ENCODE peak calls at places on chromosomes 2 and 18, in five cellular contexts. One of them, this sample, is unnamed.

GRCh38 chr2:59236723-59237122 is 995.6 kb upstream of the FANCL start:
- DNase-seq in kidney epithelial cell: no peak
- DNase-seq in heart right ventricle: no peak
- DNase-seq in WTC11: no peak
- DNase-seq in SK-N-SH: no peak
- DNase-seq in this sample: no peak

GRCh38 chr2:228352048-228352447 is 170.6 kb upstream of the SPHKAP start:
- DNase-seq in kidney epithelial cell: no peak
- DNase-seq in heart right ventricle: no peak
- DNase-seq in WTC11: no peak
- DNase-seq in SK-N-SH: no peak
- DNase-seq in this sample: no peak

GRCh38 chr2:210261996-210262510 is 36.8 kb upstream of the ACADL start:
- DNase-seq in kidney epithelial cell: no peak
- DNase-seq in heart right ventricle: no peak
- DNase-seq in WTC11: no peak
- DNase-seq in SK-N-SH: no peak
- DNase-seq in this sample: no peak

GRCh38 chr2:51782874-51783765 is 751.2 kb upstream of the NRXN1 start:
- DNase-seq in kidney epithelial cell: peak
- DNase-seq in heart right ventricle: no peak
- DNase-seq in WTC11: no peak
- DNase-seq in SK-N-SH: no peak
- DNase-seq in this sample: no peak

GRCh38 chr2:88818381-88818780 is 126.9 kb downstream of the RPIA start:
- DNase-seq in kidney epithelial cell: no peak
- DNase-seq in heart right ventricle: no peak
- DNase-seq in WTC11: no peak
- DNase-seq in SK-N-SH: no peak
- DNase-seq in this sample: no peak

GRCh38 chr18:9711361-9712129 is 3.4 kb downstream of the RAB31 start:
- DNase-seq in kidney epithelial cell: no peak
- DNase-seq in heart right ventricle: no peak
- DNase-seq in WTC11: no peak
- DNase-seq in SK-N-SH: no peak
- DNase-seq in this sample: no peak

GRCh38 chr2:187169108-187169713 is 278.8 kb downstream of the CALCRL start:
- DNase-seq in kidney epithelial cell: no peak
- DNase-seq in heart right ventricle: no peak
- DNase-seq in WTC11: no peak
- DNase-seq in SK-N-SH: no peak
- DNase-seq in this sample: no peak

GRCh38 chr2:164522561-164522981 is 98.7 kb downstream of the GRB14 start:
- DNase-seq in kidney epithelial cell: peak
- DNase-seq in heart right ventricle: no peak
- DNase-seq in WTC11: no peak
- DNase-seq in SK-N-SH: no peak
- DNase-seq in this sample: no peak

GRCh38 chr2:44120428-44120827 is 48.2 kb upstream of the PPM1B start:
- DNase-seq in kidney epithelial cell: peak
- DNase-seq in heart right ventricle: no peak
- DNase-seq in WTC11: no peak
- DNase-seq in SK-N-SH: no peak
- DNase-seq in this sample: no peak

GRCh38 chr2:143617803-143618415 is 488.7 kb downstream of the ARHGAP15 start:
- DNase-seq in kidney epithelial cell: no peak
- DNase-seq in heart right ventricle: no peak
- DNase-seq in WTC11: no peak
- DNase-seq in SK-N-SH: no peak
- DNase-seq in this sample: no peak

GRCh38 chr2:109213646-109214417 is 84.8 kb downstream of the SH3RF3 start:
- DNase-seq in kidney epithelial cell: peak
- DNase-seq in heart right ventricle: no peak
- DNase-seq in WTC11: no peak
- DNase-seq in SK-N-SH: no peak
- DNase-seq in this sample: no peak

GRCh38 chr2:28547223-28547860 is 51.5 kb downstream of the PLB1 start:
- DNase-seq in kidney epithelial cell: no peak
- DNase-seq in heart right ventricle: no peak
- DNase-seq in WTC11: no peak
- DNase-seq in SK-N-SH: no peak
- DNase-seq in this sample: no peak

GRCh38 chr18:57221084-57221483 is 74.2 kb downstream of the BOD1L2 start:
- DNase-seq in kidney epithelial cell: no peak
- DNase-seq in heart right ventricle: no peak
- DNase-seq in WTC11: no peak
- DNase-seq in SK-N-SH: no peak
- DNase-seq in this sample: no peak

GRCh38 chr18:48100712-48101165 is 170.3 kb upstream of the SMAD2 start:
- DNase-seq in kidney epithelial cell: no peak
- DNase-seq in heart right ventricle: no peak
- DNase-seq in WTC11: peak
- DNase-seq in SK-N-SH: peak
- DNase-seq in this sample: peak

GRCh38 chr2:135144343-135144742 is 92.3 kb downstream of the RAB3GAP1 start:
- DNase-seq in kidney epithelial cell: no peak
- DNase-seq in heart right ventricle: no peak
- DNase-seq in WTC11: no peak
- DNase-seq in SK-N-SH: no peak
- DNase-seq in this sample: no peak

GRCh38 chr2:127503491-127503890 is 22.8 kb downstream of the IWS1 start:
- DNase-seq in kidney epithelial cell: no peak
- DNase-seq in heart right ventricle: no peak
- DNase-seq in WTC11: no peak
- DNase-seq in SK-N-SH: no peak
- DNase-seq in this sample: no peak

GRCh38 chr2:218020966-218021535 is 18.3 kb upstream of the TNS1 start:
- DNase-seq in kidney epithelial cell: no peak
- DNase-seq in heart right ventricle: no peak
- DNase-seq in WTC11: no peak
- DNase-seq in SK-N-SH: peak
- DNase-seq in this sample: peak

GRCh38 chr2:148994341-148994740 is 44.2 kb upstream of the LYPD6B start:
- DNase-seq in kidney epithelial cell: no peak
- DNase-seq in heart right ventricle: no peak
- DNase-seq in WTC11: no peak
- DNase-seq in SK-N-SH: no peak
- DNase-seq in this sample: no peak

GRCh38 chr2:231614559-231615057 is 21.9 kb downstream of the TEX44 start:
- DNase-seq in kidney epithelial cell: no peak
- DNase-seq in heart right ventricle: peak
- DNase-seq in WTC11: no peak
- DNase-seq in SK-N-SH: peak
- DNase-seq in this sample: no peak

GRCh38 chr2:26172189-26172865 is 561 bp upstream of the GAREM2 start:
- DNase-seq in kidney epithelial cell: no peak
- DNase-seq in heart right ventricle: no peak
- DNase-seq in WTC11: peak
- DNase-seq in SK-N-SH: no peak
- DNase-seq in this sample: peak

GRCh38 chr2:211923019-211923418 is 615.6 kb downstream of the ERBB4 start:
- DNase-seq in kidney epithelial cell: no peak
- DNase-seq in heart right ventricle: no peak
- DNase-seq in WTC11: no peak
- DNase-seq in SK-N-SH: no peak
- DNase-seq in this sample: no peak

GRCh38 chr2:11773747-11774536 is 27.5 kb downstream of the LPIN1 start:
- DNase-seq in kidney epithelial cell: no peak
- DNase-seq in heart right ventricle: no peak
- DNase-seq in WTC11: no peak
- DNase-seq in SK-N-SH: no peak
- DNase-seq in this sample: no peak

GRCh38 chr2:66576381-66577330 is 141.7 kb downstream of the MEIS1 start:
- DNase-seq in kidney epithelial cell: no peak
- DNase-seq in heart right ventricle: peak
- DNase-seq in WTC11: peak
- DNase-seq in SK-N-SH: no peak
- DNase-seq in this sample: no peak

GRCh38 chr18:62187543-62188378 is 706 bp downstream of the RELCH start:
- DNase-seq in kidney epithelial cell: no peak
- DNase-seq in heart right ventricle: no peak
- DNase-seq in WTC11: peak
- DNase-seq in SK-N-SH: no peak
- DNase-seq in this sample: peak

GRCh38 chr2:108034843-108035242 is 48.5 kb downstream of the SLC5A7 start:
- DNase-seq in kidney epithelial cell: no peak
- DNase-seq in heart right ventricle: no peak
- DNase-seq in WTC11: no peak
- DNase-seq in SK-N-SH: no peak
- DNase-seq in this sample: no peak
- TF ChIP-seq CTCF in kidney epithelial cell: no peak
- TF ChIP-seq CTCF in heart right ventricle: no peak
- TF ChIP-seq CTCF in WTC11: no peak
- TF ChIP-seq CTCF in SK-N-SH: no peak
- TF ChIP-seq CTCF in this sample: no peak

DNA sequence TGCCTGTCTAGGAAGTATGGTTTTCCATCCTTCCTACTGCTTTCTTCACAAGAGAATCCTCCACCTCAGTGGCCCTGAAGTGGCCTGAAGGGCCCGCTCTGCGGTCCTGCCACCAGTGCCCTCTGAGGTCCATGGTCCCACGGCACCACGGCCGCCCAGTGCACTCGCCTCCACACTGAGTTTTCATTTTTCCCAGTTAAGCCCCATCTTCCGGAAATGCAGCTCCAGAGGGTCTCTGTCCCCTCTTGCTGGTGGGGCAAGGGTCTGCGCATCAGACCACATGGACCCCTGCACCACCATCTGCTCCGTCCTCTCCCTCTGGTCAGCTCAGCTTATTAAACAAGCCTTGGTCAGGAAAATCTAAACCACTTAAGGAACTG is 4.0 kb downstream of the DUSP28 start:
- DNase-seq in kidney epithelial cell: no peak
- DNase-seq in heart right ventricle: no peak
- DNase-seq in WTC11: no peak
- DNase-seq in SK-N-SH: no peak
- DNase-seq in this sample: no peak
- TF ChIP-seq CTCF in kidney epithelial cell: no peak
- TF ChIP-seq CTCF in heart right ventricle: no peak
- TF ChIP-seq CTCF in WTC11: no peak
- TF ChIP-seq CTCF in SK-N-SH: no peak
- TF ChIP-seq CTCF in this sample: no peak

GRCh38 chr2:237536083-237536415 is 30.3 kb upstream of the PRLH start:
- DNase-seq in kidney epithelial cell: no peak
- DNase-seq in heart right ventricle: no peak
- DNase-seq in WTC11: no peak
- DNase-seq in SK-N-SH: no peak
- DNase-seq in this sample: no peak
- TF ChIP-seq CTCF in kidney epithelial cell: no peak
- TF ChIP-seq CTCF in heart right ventricle: no peak
- TF ChIP-seq CTCF in WTC11: no peak
- TF ChIP-seq CTCF in SK-N-SH: no peak
- TF ChIP-seq CTCF in this sample: no peak

GRCh38 chr18:75241705-75242104 is 31.1 kb downstream of the TSHZ1 start:
- DNase-seq in kidney epithelial cell: no peak
- DNase-seq in heart right ventricle: no peak
- DNase-seq in WTC11: no peak
- DNase-seq in SK-N-SH: no peak
- DNase-seq in this sample: no peak

GRCh38 chr18:75238100-75238499 is 27.5 kb downstream of the TSHZ1 start:
- DNase-seq in kidney epithelial cell: no peak
- DNase-seq in heart right ventricle: no peak
- DNase-seq in WTC11: no peak
- DNase-seq in SK-N-SH: no peak
- DNase-seq in this sample: no peak

GRCh38 chr18:75244336-75244735 is 33.7 kb downstream of the TSHZ1 start:
- DNase-seq in kidney epithelial cell: no peak
- DNase-seq in heart right ventricle: peak
- DNase-seq in WTC11: peak
- DNase-seq in SK-N-SH: peak
- DNase-seq in this sample: no peak

GRCh38 chr18:75238786-75239185 is 28.2 kb downstream of the TSHZ1 start:
- DNase-seq in kidney epithelial cell: no peak
- DNase-seq in heart right ventricle: no peak
- DNase-seq in WTC11: no peak
- DNase-seq in SK-N-SH: no peak
- DNase-seq in this sample: no peak

DNA sequence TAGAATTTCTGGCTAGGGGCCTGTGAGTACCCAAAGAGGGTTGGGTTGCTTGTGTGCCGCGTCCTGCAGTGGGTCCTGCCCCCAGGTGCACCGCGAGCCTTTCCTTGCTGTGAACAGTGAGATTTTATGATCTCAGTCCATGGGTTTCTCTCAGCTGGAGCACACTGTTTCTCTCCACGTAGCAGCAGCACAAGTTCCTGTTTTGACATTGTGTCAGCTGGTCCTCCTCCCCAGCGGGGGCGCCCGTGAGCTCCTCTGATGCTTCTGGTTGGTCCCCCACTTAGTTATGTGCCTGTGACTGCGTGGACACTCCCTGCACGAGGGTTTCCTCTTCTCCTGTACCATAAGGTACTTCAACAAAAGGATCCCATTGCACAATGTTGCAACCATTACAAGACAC is 29.8 kb downstream of the TSHZ1 start:
- DNase-seq in kidney epithelial cell: no peak
- DNase-seq in heart right ventricle: no peak
- DNase-seq in WTC11: no peak
- DNase-seq in SK-N-SH: no peak
- DNase-seq in this sample: no peak
- TF ChIP-seq CTCF in kidney epithelial cell: no peak
- TF ChIP-seq CTCF in heart right ventricle: no peak
- TF ChIP-seq CTCF in WTC11: no peak
- TF ChIP-seq CTCF in SK-N-SH: no peak
- TF ChIP-seq CTCF in this sample: no peak

GRCh38 chr2:165691615-165692014 is 102.4 kb downstream of the GALNT3 start:
- DNase-seq in kidney epithelial cell: no peak
- DNase-seq in heart right ventricle: peak
- DNase-seq in WTC11: peak
- DNase-seq in SK-N-SH: no peak
- DNase-seq in this sample: peak
- TF ChIP-seq CTCF in kidney epithelial cell: no peak
- TF ChIP-seq CTCF in heart right ventricle: peak
- TF ChIP-seq CTCF in WTC11: no peak
- TF ChIP-seq CTCF in SK-N-SH: no peak
- TF ChIP-seq CTCF in this sample: no peak

GRCh38 chr2:196468394-196468793 is 171.1 kb upstream of the CCDC150 start:
- DNase-seq in kidney epithelial cell: no peak
- DNase-seq in heart right ventricle: no peak
- DNase-seq in WTC11: no peak
- DNase-seq in SK-N-SH: no peak
- DNase-seq in this sample: no peak
- TF ChIP-seq CTCF in kidney epithelial cell: peak
- TF ChIP-seq CTCF in heart right ventricle: no peak
- TF ChIP-seq CTCF in WTC11: no peak
- TF ChIP-seq CTCF in SK-N-SH: peak
- TF ChIP-seq CTCF in this sample: no peak